ENCODE peak calls at places on chromosomes 11 and 22, in seven cellular contexts. C, P, U, R, A, N and O are unnamed samples.
A peak's percentile ranks its signal among the peaks of the same experiment; 100 is the strongest.

GRCh38 chr11:34891611-34892010 is 24.6 kb downstream of the APIP start:
- DNase-seq in C (no peak), P (no peak), U (no peak), R (no peak), A (no peak), N (no peak), O (no peak)

GRCh38 chr11:1453611-1454386 is 32.8 kb downstream of the MOB2 start:
- DNase-seq in C (no peak), P (peak; percentile 2), U (no peak), R (no peak), A (peak; percentile 95), N (peak; percentile 33), O (no peak)

GRCh38 chr22:41596776-41597634 is 7.4 kb upstream of the PMM1 start:
- DNase-seq in C (peak; percentile 52), P (no peak), U (peak; percentile 22), R (peak; percentile 49), A (peak; percentile 95), N (no peak), O (no peak)

GRCh38 chr11:17473071-17473744 is 3.4 kb downstream of the ABCC8 start:
- DNase-seq in C (no peak), P (no peak), U (peak; percentile 7), R (peak; percentile 8), A (peak; percentile 91), N (no peak), O (no peak)

GRCh38 chr11:6249822-6250555 is 9.6 kb upstream of the CCKBR start:
- DNase-seq in C (peak; percentile 69), P (no peak), U (peak; percentile 74), R (peak; percentile 79), A (peak; percentile 96), N (peak; percentile 33), O (no peak)

GRCh38 chr11:35267504-35267903 is 128.5 kb downstream of the CD44 start:
- DNase-seq in C (no peak), P (no peak), U (peak; percentile 78), R (no peak), A (peak; percentile 46), N (no peak), O (no peak)

GRCh38 chr11:67996622-67997459 is 7.1 kb downstream of the UNC93B1 start:
- DNase-seq in C (peak; percentile 58), P (no peak), U (peak; percentile 32), R (peak; percentile 71), A (peak; percentile 87), N (no peak), O (no peak)

GRCh38 chr22:38935023-38935422 is 22.4 kb upstream of the APOBEC3A start:
- DNase-seq in C (peak; percentile 83), P (no peak), U (no peak), R (no peak), A (no peak), N (no peak), O (no peak)

GRCh38 chr11:29119691-29120328 is 897.0 kb downstream of the KCNA4 start:
- DNase-seq in C (no peak), P (no peak), U (peak; percentile 92), R (peak; percentile 91), A (peak; percentile 53), N (no peak), O (no peak)

GRCh38 chr22:24809331-24809730 is 3.3 kb downstream of the SGSM1 start:
- DNase-seq in C (no peak), P (no peak), U (no peak), R (no peak), A (peak; percentile 48), N (no peak), O (no peak)

GRCh38 chr11:17276236-17277023 is at the start of gene NUCB2:
- DNase-seq in C (peak; percentile 97), P (peak; percentile 66), U (peak; percentile 93), R (peak; percentile 97), A (peak; percentile 98), N (peak; percentile 58), O (peak; percentile 80)

GRCh38 chr11:33539659-33540249 is 160.9 kb downstream of the C11orf91 start:
- DNase-seq in C (no peak), P (no peak), U (no peak), R (no peak), A (no peak), N (no peak), O (no peak)

GRCh38 chr11:117438371-117439000 is 110.8 kb downstream of the CEP164 start:
- DNase-seq in C (no peak), P (no peak), U (no peak), R (peak; percentile 46), A (peak; percentile 83), N (no peak), O (no peak)

GRCh38 chr11:106463796-106464201 is 386.3 kb downstream of the AASDHPPT start:
- DNase-seq in C (no peak), P (no peak), U (peak; percentile 94), R (no peak), A (no peak), N (no peak), O (no peak)

DNA sequence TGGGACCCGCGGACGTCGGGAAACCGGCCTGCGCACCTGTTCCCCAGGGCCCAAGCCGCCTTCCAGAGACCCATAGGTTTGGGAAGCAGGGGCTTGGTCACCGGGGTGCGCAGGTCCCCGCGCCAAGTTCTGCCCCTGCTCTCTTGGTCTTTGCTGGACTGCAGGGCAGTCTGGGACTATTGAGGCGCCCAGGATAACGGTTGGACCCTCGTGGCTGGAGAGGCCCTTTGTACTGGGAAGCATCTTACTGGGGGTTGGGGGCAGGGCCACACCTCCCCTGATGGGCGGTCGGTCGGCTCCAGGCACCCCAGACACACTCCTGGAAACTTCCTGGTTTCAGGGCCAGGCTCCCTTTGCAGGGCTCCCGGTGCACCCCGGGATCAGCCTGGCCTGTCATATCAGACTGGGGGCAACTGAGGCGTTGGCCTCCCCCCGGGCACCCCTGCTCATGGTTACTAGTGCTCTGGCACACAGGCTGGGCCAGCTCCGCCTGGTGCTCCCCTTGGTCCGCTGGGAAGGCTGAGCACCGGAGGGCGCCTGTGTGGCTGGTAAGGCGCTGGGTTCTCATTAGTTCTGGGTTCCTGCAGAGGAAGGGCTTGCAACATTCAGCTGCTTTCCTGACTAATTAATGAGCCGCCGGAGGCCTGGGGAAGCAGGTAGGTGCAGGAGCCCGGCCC is 1250.5 kb downstream of the BRD1 start:
- DNase-seq in C (no peak), P (no peak), U (no peak), R (peak; percentile 56), A (no peak), N (no peak), O (no peak)
- TF ChIP-seq CTCF in C (no peak), P (no peak), U (no peak), R (peak; percentile 30), A (no peak), N (no peak), O (no peak)

GRCh38 chr11:64383580-64383979 is 24.6 kb downstream of the RPS6KA4 start:
- DNase-seq in C (no peak), P (no peak), U (no peak), R (no peak), A (no peak), N (no peak), O (no peak)
- H3K4me3 ChIP-seq in C (no peak overlapping the region), P (no peak overlapping the region), U (no peak overlapping the region), R (no peak overlapping the region), A (no peak overlapping the region), N (no peak overlapping the region), O (no peak overlapping the region)

GRCh38 chr11:110782616-110783015 is 70.4 kb upstream of the ARHGAP20 start:
- DNase-seq in C (no peak), P (no peak), U (no peak), R (no peak), A (no peak), N (no peak), O (no peak)

GRCh38 chr11:110785398-110785797 is 73.2 kb upstream of the ARHGAP20 start:
- DNase-seq in C (no peak), P (no peak), U (no peak), R (no peak), A (no peak), N (no peak), O (no peak)

GRCh38 chr11:110787680-110788079 is 75.4 kb upstream of the ARHGAP20 start:
- DNase-seq in C (no peak), P (no peak), U (no peak), R (no peak), A (no peak), N (no peak), O (no peak)

GRCh38 chr11:110786226-110786902 is 74.1 kb upstream of the ARHGAP20 start:
- DNase-seq in C (no peak), P (no peak), U (no peak), R (no peak), A (no peak), N (no peak), O (no peak)
- TF ChIP-seq CTCF in C (no peak), P (no peak), U (no peak), R (no peak), A (no peak), N (no peak), O (no peak)

GRCh38 chr22:26588749-26589366 is 1.1 kb downstream of the TPST2 start:
- DNase-seq in C (no peak), P (no peak), U (no peak), R (no peak), A (no peak), N (no peak), O (no peak)

GRCh38 chr22:26592368-26593015 is 2.6 kb upstream of the TPST2 start:
- DNase-seq in C (no peak), P (peak; percentile 72), U (no peak), R (no peak), A (no peak), N (no peak), O (peak; percentile 54)

GRCh38 chr22:26589367-26589844 is 526 bp downstream of the TPST2 start:
- DNase-seq in C (peak; percentile 23), P (no peak), U (no peak), R (peak; percentile 18), A (no peak), N (no peak), O (no peak)

GRCh38 chr22:26589845-26590524 is at the start of gene TPST2:
- DNase-seq in C (peak; percentile 80), P (no peak), U (peak; percentile 38), R (peak; percentile 81), A (peak; percentile 98), N (no peak), O (no peak)

DNA sequence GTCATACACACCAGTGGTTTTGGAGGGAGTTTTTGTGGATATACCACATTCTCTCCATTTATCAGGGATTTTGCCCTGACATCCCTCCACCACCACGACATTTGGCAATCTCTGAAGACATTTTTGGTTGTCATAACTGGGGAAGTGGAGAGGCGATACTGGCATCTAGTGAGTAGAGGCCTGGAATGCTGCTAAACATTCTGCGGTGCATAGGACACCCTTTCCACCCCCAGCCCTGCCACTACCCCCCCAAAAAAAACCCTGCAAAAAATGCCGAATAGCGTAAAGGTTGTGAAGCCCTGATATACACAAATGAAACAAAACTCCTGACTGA is 560 bp upstream of the TPST2 start:
- DNase-seq in C (no peak), P (no peak), U (no peak), R (no peak), A (no peak), N (no peak), O (no peak)
- H3K4me3 ChIP-seq in C (peak overlapping the region; percentile 98), P (peak overlapping the region; percentile 89), U (peak overlapping the region; percentile 62), R (peak overlapping the region; percentile 90), A (peak overlapping the region; percentile 91), N (peak overlapping the region; percentile 88), O (peak overlapping the region; percentile 85)